ENCODE peak calls at places on chromosomes 6 and 20, in five cellular contexts. J, T, N, Q and X are unnamed samples.

GRCh38 chr6:130020106-130020851 is 1.9 kb downstream of the L3MBTL3 start:
- DNase-seq in J (no peak), T (peak), N (peak), Q (peak), X (no peak)

GRCh38 chr20:846894-847278 is 13.4 kb downstream of the FAM110A start:
- DNase-seq in J (no peak), T (peak), N (no peak), Q (peak), X (no peak)

GRCh38 chr6:110355727-110356126 is 2.4 kb downstream of the METTL24 start:
- DNase-seq in J (no peak), T (no peak), N (no peak), Q (no peak), X (no peak)

GRCh38 chr6:108117427-108118358 is 43.2 kb upstream of the OSTM1 start:
- DNase-seq in J (no peak), T (no peak), N (no peak), Q (peak), X (peak)

GRCh38 chr6:75084872-75085381 is 120.9 kb downstream of the COL12A1 start:
- DNase-seq in J (no peak), T (no peak), N (no peak), Q (no peak), X (no peak)

GRCh38 chr6:132483779-132484679 is 28.9 kb downstream of the STX7 start:
- DNase-seq in J (no peak), T (peak), N (peak), Q (peak), X (peak)

GRCh38 chr6:43776799-43777776 is 7.1 kb downstream of the VEGFA start:
- DNase-seq in J (no peak), T (no peak), N (no peak), Q (no peak), X (no peak)

GRCh38 chr20:44157061-44157460 is 29.9 kb downstream of the JPH2 start:
- DNase-seq in J (no peak), T (no peak), N (no peak), Q (no peak), X (no peak)

GRCh38 chr20:63167026-63167917 is 48.7 kb downstream of the YTHDF1 start:
- DNase-seq in J (no peak), T (no peak), N (no peak), Q (peak), X (peak)

GRCh38 chr6:148951662-148952061 is 204.8 kb downstream of the UST start:
- DNase-seq in J (no peak), T (no peak), N (no peak), Q (no peak), X (no peak)

GRCh38 chr20:7848351-7848750 is 91.9 kb downstream of the HAO1 start:
- DNase-seq in J (no peak), T (no peak), N (no peak), Q (no peak), X (no peak)

GRCh38 chr6:36627801-36628246 is 33.7 kb downstream of the SRSF3 start:
- DNase-seq in J (no peak), T (no peak), N (peak), Q (no peak), X (peak)

GRCh38 chr6:155107432-155108069 is 112.4 kb downstream of the TIAM2 start:
- DNase-seq in J (no peak), T (no peak), N (no peak), Q (no peak), X (no peak)

GRCh38 chr6:126446187-126446696 is 106.3 kb downstream of the CENPW start:
- DNase-seq in J (no peak), T (no peak), N (no peak), Q (no peak), X (no peak)

GRCh38 chr6:123091091-123091895 is 95.3 kb downstream of the CLVS2 start:
- DNase-seq in J (no peak), T (no peak), N (no peak), Q (no peak), X (no peak)